ENCODE peak calls at places on chromosomes 3 and 15, in seven cellular contexts. C is GM23338, Y is mesendoderm, F is HFF-Myc, Z is endothelial cell of umbilical vein, D is AG04450, V is pancreas. R is an unnamed sample.

GRCh38 chr3:37559461-37559860 is 302.2 kb upstream of the CTDSPL start:
- DNase-seq in Y (no peak), F (no peak), V (no peak), D (no peak), C (peak), Z (no peak), R (peak)

GRCh38 chr3:197006446-197006845 is 23.2 kb downstream of the MELTF start:
- DNase-seq in D (no peak), Z (no peak), C (no peak), V (no peak), Y (no peak), F (no peak), R (no peak)

GRCh38 chr3:17508180-17508752 is 234.2 kb downstream of the TBC1D5 start:
- DNase-seq in Z (no peak), Y (no peak), F (no peak), D (no peak), C (no peak), V (peak), R (no peak)

GRCh38 chr3:169460035-169460434 is 203.5 kb downstream of the MECOM start:
- DNase-seq in Z (peak), D (no peak), Y (no peak), C (no peak), V (no peak), F (no peak), R (peak)

GRCh38 chr3:44280077-44280476 is 38.4 kb downstream of the TOPAZ1 start:
- DNase-seq in F (no peak), Y (no peak), D (no peak), Z (no peak), V (no peak), C (no peak), R (no peak)

GRCh38 chr3:186783731-186784515 is 546 bp downstream of the EIF4A2 start:
- DNase-seq in F (no peak), D (no peak), V (peak), Z (peak), Y (peak), C (peak), R (peak)

GRCh38 chr3:126033051-126033745 is 50.7 kb downstream of the SLC41A3 start:
- DNase-seq in D (no peak), Z (no peak), Y (no peak), V (no peak), C (no peak), F (no peak), R (no peak)

GRCh38 chr3:134536760-134537159 is 50.9 kb downstream of the CEP63 start:
- DNase-seq in D (no peak), V (no peak), Y (peak), F (no peak), Z (no peak), C (no peak), R (no peak)

GRCh38 chr3:51004235-51004634 is 329.5 kb downstream of the DOCK3 start:
- DNase-seq in Y (no peak), C (no peak), D (no peak), Z (no peak), V (no peak), F (no peak), R (no peak)

GRCh38 chr3:32733631-32734229 is 48.7 kb downstream of the CNOT10 start:
- DNase-seq in D (no peak), Z (peak), V (no peak), F (peak), Y (peak), C (peak), R (peak)

GRCh38 chr3:32734756-32735155 is 49.8 kb downstream of the CNOT10 start:
- DNase-seq in Y (peak), C (peak), Z (no peak), V (no peak), D (no peak), F (no peak), R (no peak)
- H3K4me3 ChIP-seq in Y (no peak), C (no peak), Z (no peak), V (no peak), D (no peak), F (no peak), R (no peak)

GRCh38 chr15:101138086-101138660 is 113.7 kb downstream of the CHSY1 start:
- DNase-seq in F (no peak), Y (no peak), D (no peak), V (no peak), C (no peak), Z (no peak), R (no peak)

GRCh38 chr15:101137312-101137940 is 114.4 kb downstream of the CHSY1 start:
- DNase-seq in Z (no peak), C (no peak), V (no peak), D (no peak), Y (no peak), F (no peak), R (no peak)

GRCh38 chr15:101140697-101141065 is 111.2 kb downstream of the CHSY1 start:
- DNase-seq in F (no peak), C (no peak), Z (no peak), V (no peak), Y (no peak), D (no peak), R (no peak)

GRCh38 chr15:101139986-101140696 is 111.7 kb downstream of the CHSY1 start:
- DNase-seq in V (no peak), Z (no peak), Y (no peak), F (no peak), D (no peak), C (no peak), R (no peak)

DNA sequence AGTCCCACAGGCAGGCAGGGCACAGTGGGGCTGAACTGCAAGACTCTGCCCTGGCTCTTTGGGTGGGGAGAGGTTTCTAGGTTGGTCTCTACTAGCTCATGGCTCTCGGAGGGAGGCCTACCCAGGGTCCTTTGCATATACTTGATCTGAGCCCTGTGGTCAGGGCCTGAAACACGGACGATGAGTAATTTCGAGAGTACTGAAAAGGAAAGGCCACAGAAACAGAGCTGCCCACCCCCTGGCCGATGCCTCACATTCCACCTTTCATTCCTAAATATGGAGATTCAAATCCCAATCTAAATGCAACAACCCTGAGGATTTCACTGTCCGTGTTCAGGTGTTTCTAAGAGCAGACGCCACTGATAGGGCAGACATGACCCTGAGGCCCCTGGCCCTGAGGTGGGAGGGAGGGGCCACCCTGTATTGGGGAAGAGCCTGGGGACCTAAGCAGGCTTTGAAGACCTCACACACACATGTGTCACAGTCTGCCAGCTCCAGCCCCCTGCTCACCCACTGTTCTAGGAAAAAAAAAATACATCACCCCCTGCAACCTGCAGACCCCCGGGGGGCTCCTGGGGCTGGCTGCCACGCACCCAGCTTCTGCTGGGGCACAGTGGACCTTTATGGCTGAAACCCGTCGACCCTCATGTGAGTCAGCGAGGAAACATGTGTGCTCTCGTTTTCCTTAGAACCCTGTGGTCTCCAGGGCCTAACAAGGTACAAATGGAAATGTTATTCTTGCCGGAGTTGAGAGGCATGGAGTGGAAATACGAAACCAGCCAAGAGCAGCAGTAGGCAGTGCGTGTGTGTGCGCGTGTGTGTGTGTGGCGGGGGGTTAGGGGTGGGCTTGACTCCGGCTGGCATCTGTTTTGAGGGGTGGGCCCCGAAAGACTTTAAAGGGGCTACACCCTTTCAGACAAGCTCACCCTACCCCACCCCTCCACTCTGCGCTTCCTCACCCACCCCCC is 112.7 kb downstream of the CHSY1 start:
- DNase-seq in D (no peak), Y (peak), Z (no peak), F (no peak), V (no peak), C (no peak), R (no peak)
- H3K4me3 ChIP-seq in D (no peak), Y (no peak), Z (no peak), F (no peak), V (no peak), C (no peak), R (no peak)

DNA sequence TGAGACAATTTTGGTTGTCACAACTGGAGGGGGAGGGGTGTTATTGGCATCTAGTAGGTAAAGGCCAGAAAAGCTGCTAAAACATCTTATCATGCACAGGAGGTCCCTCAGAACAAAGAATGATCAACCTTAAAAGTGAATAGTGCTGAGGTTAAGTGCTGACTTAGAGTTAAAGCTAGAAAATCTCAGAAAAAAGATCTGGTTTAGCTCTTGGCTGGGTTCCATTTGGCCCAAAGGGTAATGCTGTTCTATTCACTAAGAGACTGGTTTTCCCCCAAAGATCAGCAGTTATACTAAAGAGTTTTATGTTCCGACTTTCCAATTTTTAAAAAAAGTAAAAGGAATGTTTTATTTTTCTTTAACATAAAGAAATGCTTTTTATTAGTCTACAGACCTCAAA is 15.6 kb downstream of the DCBLD2 start:
- DNase-seq in Y (peak), C (no peak), D (no peak), V (no peak), Z (no peak), F (no peak), R (no peak)
- H3K4me3 ChIP-seq in Y (no peak), C (no peak), D (no peak), V (no peak), Z (no peak), F (no peak), R (no peak)

GRCh38 chr3:52050571-52050970 is 5.8 kb downstream of the DUSP7 start:
- DNase-seq in Z (no peak), F (no peak), D (no peak), V (no peak), Y (no peak), C (no peak), R (no peak)
- H3K4me3 ChIP-seq in Z (no peak), F (no peak), D (no peak), V (no peak), Y (no peak), C (no peak), R (no peak)

DNA sequence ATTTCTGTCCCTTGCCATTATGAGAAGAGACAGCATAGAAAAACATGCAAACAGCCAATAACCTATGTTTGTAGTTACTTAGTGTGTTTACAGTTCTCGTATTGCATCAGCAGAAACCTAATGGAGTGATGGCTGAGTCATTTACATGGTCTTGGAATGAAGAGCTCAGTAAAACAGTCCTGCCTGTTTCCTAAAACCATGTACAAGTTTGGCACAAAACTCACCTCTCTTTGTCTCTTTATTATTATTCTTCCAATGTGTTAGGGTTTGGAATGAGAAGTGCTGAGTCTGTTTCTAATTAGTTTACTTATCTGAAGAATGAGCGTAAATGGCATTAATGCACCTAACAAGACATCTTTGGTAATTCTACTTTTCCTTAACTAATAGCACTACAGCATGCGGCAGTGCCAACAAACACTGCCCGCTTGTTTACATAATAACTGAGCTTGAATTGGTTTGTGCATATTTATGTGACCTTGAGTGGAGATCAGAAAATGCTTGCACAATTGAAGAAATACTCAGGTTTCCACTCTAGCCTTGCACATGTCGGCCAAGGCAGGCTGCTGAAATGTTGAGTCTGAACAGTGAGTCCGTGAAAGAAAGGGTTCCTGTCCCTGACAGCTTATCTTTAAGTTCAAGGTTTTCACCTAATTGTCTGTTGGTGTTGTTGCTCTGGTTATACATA is 385.4 kb upstream of the SEMA6D start:
- DNase-seq in V (no peak), F (peak), Z (no peak), C (no peak), Y (peak), D (peak), R (peak)
- H3K4me3 ChIP-seq in V (no peak), F (no peak), Z (no peak), C (no peak), Y (no peak), D (peak), R (no peak)

GRCh38 chr15:95169701-95170459 is 938.5 kb downstream of the MCTP2 start:
- DNase-seq in V (no peak), D (no peak), C (no peak), Z (no peak), Y (no peak), F (no peak), R (peak)
- H3K4me3 ChIP-seq in V (no peak), D (peak), C (no peak), Z (no peak), Y (no peak), F (peak), R (no peak)

DNA sequence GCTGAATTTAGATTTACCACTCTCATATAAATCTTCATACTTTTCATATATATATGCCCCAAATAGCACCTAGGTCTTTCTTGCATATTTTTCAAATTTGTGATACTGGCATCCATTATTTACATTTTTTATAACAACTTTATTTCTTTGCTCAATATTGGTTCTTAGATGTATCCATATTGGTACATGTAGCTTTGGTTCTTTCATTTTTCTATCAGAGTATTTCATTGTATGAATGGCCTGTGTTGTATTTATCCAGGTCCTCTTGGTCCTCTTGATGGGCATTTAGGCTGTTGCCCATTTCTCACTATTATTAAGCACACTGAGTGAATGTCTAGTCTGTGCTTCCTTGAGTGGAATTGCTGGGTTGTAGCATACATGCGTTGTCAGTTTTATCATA is 8.4 kb downstream of the SLC6A11 start:
- DNase-seq in C (no peak), Y (no peak), F (no peak), D (no peak), Z (no peak), V (no peak), R (no peak)
- H3K4me3 ChIP-seq in C (no peak), Y (no peak), F (no peak), D (no peak), Z (no peak), V (no peak), R (no peak)

DNA sequence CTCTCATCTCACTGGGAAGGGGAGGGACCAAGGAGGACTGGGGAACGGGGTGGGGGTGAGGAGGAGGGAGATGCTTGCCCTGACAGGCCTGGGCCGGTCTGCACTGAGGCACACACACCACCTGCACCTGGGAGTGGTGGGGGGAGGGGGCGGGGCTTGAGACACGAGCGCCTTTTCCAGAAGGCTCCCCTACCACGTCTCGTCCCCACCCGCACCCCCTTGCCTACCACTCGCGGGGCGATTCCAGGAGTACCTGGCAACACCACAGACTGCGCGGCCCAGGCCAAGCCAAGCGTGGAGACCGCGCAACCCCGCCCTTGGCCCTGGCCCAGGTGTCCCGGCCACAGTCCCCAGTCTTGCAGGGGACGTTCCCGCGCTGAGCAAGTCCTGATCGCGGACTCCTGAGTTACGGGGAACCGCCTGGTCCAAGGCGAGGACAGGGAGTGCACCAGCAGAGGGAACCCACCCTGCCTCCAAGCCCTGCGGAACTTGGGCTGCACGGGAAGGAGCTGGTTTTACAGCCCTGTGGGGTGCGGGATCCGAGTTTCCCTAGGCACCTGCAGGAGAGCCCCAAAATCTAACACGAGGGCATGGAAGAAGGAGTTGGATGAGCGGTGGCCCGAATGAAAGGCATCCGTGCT is 68.1 kb upstream of the SH3GL3 start:
- DNase-seq in V (no peak), C (peak), F (no peak), Y (peak), Z (no peak), D (no peak), R (no peak)
- H3K4me3 ChIP-seq in V (no peak), C (peak), F (no peak), Y (peak), Z (no peak), D (no peak), R (no peak)